ENCODE peak calls at places on chromosomes 2 and 18, in four cellular contexts. P is HepG2, S is K562, R is GM12878. T is an unnamed sample.

GRCh38 chr2:108182489-108182888 is 57.3 kb upstream of the SULT1C3 start:
- DNase-seq in P (peak), S (peak), R (no peak), T (peak)

GRCh38 chr18:50277935-50278334 is 3.4 kb downstream of the MBD1 start:
- DNase-seq in P (no peak), S (no peak), R (no peak), T (no peak)

GRCh38 chr2:222178450-222178849 is 120.3 kb downstream of the PAX3 start:
- DNase-seq in P (no peak), S (no peak), R (no peak), T (no peak)

GRCh38 chr18:60809937-60810336 is 437.4 kb upstream of the MC4R start:
- DNase-seq in P (no peak), S (no peak), R (no peak), T (no peak)

GRCh38 chr18:78753240-78753639 is 226.4 kb upstream of the SALL3 start:
- DNase-seq in P (no peak), S (no peak), R (no peak), T (no peak)

GRCh38 chr2:120425014-120425413 is 79.1 kb downstream of the INHBB start:
- DNase-seq in P (no peak), S (no peak), R (no peak), T (no peak)

GRCh38 chr2:174337337-174338154 is 2.8 kb downstream of the SP9 start:
- DNase-seq in P (no peak), S (peak), R (no peak), T (peak)

GRCh38 chr2:55133467-55134315 is 83.4 kb upstream of the RTN4 start:
- DNase-seq in P (peak), S (peak), R (peak), T (no peak)

GRCh38 chr2:127196998-127197397 is 23.1 kb downstream of the CYP27C1 start:
- DNase-seq in P (peak), S (peak), R (peak), T (no peak)
- TF ChIP-seq FOXM1 in P (no peak), S (no peak), R (no peak), T (no peak)

GRCh38 chr18:47953471-47953931 is 23.0 kb upstream of the SMAD2 start:
- DNase-seq in P (no peak), S (no peak), R (no peak), T (no peak)
- TF ChIP-seq SP1 in P (no peak), S (no peak), R (no peak), T (no peak)

GRCh38 chr18:12423820-12424219 is 16.1 kb downstream of the PRELID3A start:
- DNase-seq in P (no peak), S (no peak), R (no peak), T (no peak)

GRCh38 chr18:12423393-12423792 is 15.7 kb downstream of the PRELID3A start:
- DNase-seq in P (no peak), S (no peak), R (no peak), T (no peak)

GRCh38 chr18:12421732-12422131 is 14.0 kb downstream of the PRELID3A start:
- DNase-seq in P (no peak), S (no peak), R (no peak), T (no peak)

GRCh38 chr18:12422936-12423335 is 15.2 kb downstream of the PRELID3A start:
- DNase-seq in P (peak), S (no peak), R (no peak), T (no peak)

GRCh38 chr18:12420831-12421421 is 13.2 kb downstream of the PRELID3A start:
- DNase-seq in P (peak), S (no peak), R (no peak), T (no peak)
- TF ChIP-seq FOXM1 in P (no peak), S (no peak), R (no peak), T (no peak)

DNA sequence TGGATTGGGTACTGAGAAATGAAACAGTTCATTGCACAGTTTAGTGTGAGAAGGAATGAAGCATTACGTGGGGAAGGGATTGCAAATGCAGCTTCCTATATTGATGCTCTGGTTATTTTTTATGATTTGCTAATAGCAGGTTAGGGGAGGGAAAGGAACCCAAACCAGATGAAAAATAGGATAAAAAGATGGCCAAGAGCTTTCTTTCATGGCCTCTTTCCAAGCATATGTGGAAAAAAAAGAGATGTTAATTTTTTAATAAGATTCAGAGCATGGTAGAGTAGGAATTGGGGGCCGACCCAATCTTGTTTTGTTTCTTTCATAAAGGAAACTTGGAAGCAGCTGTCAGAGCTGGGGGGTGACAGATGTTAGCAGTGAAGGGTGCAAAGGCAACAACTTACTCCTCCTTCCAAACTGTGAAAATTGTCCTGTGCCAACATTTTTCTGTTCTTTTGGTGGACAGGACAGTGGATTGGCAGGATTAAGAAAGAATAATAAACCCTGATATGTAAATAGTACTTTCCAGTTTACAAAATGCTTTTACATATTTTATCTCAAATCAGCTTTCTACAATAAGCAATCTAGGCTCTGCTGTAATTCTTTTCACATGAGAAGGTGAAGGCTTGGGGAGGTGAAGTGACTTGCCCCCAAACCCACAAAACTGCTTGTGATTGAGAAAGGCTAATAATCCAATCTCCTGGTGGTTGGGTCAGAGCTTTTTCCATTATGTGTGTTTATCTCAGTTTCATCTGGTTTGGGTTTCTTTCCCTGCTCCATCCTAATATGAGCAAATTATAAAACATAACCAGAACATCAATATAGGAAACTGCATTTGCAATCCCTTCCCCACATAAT is 270.1 kb downstream of the ETAA1 start:
- DNase-seq in P (no peak), S (no peak), R (no peak), T (no peak)
- TF ChIP-seq SP1 in P (no peak), S (no peak), R (no peak), T (no peak)

GRCh38 chr18:21168880-21169279 is 57.3 kb upstream of the ROCK1 start:
- DNase-seq in P (no peak), S (no peak), R (no peak), T (no peak)
- TF ChIP-seq FOXM1 in P (no peak), S (no peak), R (no peak), T (no peak)

DNA sequence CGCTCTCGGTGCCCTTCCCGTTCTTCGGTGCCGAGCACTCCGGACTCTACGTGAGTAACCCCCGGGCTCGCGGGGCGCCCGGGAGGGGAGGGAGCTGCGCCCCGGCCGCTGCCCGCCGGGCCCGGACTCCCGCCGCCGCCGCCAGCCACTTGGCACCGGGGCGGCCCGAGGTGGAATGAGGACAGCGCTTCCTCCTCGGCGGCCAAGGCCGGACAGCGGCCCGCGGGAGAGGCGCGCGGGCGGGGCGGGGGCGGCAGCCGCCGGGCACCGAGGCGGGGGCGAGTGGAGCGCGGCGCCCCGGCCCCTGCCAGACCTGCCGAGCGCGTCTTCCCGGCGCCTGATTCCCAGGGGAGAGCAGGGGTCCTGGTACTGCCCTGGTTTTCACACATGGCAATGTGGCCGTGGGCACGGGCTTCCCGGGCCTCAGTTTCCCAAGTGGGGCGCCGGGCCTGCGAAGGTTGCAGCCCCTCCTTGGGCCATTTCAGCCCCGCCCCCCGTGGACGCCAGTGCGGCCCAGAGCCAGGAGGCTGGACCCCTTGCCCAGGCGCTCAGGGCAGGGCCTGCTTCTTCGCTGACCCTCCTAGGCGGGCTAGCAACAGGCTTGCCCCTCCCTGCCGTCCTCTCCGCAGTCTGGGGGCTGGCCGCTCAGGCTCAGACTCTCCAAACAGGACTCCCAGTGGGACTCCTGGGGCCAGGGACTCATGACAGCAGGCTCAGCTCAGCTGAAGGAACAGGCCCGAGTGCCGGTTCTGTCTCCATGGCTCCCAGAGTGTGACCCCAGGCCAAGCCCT is 778 bp downstream of the SNED1 start:
- DNase-seq in P (no peak), S (no peak), R (no peak), T (no peak)
- TF ChIP-seq SP1 in P (no peak), S (no peak), R (no peak), T (no peak)